ENCODE peak calls at places on chromosomes 6 and 20, in ten cellular contexts. Q is HFFc6; B is IMR-90; S is psoas muscle; V is pancreas; E is memory B cell; A is PC-9; R is neural crest cell; L is activated naive CD8-positive, alpha-beta T cell treated with anti-CD3 and anti-CD28 coated beads, Interleukin-2, amount 50 U/mL, for 24 hours; D is NCI-H1417. M is an unnamed sample.

GRCh38 chr6:141335889-141336288 is 796.8 kb upstream of the GJE1 start:
- DNase-seq in Q (no peak), B (no peak), S (no peak), V (no peak), E (no peak), A (no peak), R (no peak), L (no peak), D (no peak), M (no peak)

GRCh38 chr6:115514656-115515055 is 546.0 kb downstream of the FRK start:
- DNase-seq in Q (peak), B (peak), S (no peak), V (no peak), E (no peak), A (no peak), R (no peak), L (no peak), D (no peak), M (no peak)

GRCh38 chr20:19958923-19959322 is 58.2 kb upstream of the NAA20 start:
- DNase-seq in Q (no peak), B (no peak), S (no peak), V (no peak), E (no peak), A (no peak), R (no peak), L (no peak), D (no peak), M (no peak)

GRCh38 chr6:104601756-104602155 is 258.0 kb downstream of the HACE1 start:
- DNase-seq in Q (no peak), B (no peak), S (no peak), V (no peak), E (no peak), A (no peak), R (no peak), L (no peak), D (no peak), M (no peak)

GRCh38 chr6:45576648-45577624 is 199.2 kb upstream of the SUPT3H start:
- DNase-seq in Q (no peak), B (no peak), S (no peak), V (no peak), E (no peak), A (no peak), R (no peak), L (no peak), D (no peak), M (no peak)

GRCh38 chr20:46905364-46906125 is 10.9 kb downstream of the EYA2 start:
- DNase-seq in Q (no peak), B (no peak), S (peak), V (no peak), E (no peak), A (no peak), R (no peak), L (no peak), D (no peak), M (no peak)

GRCh38 chr6:6251555-6252280 is 68.7 kb downstream of the F13A1 start:
- DNase-seq in Q (no peak), B (no peak), S (no peak), V (no peak), E (no peak), A (no peak), R (no peak), L (no peak), D (no peak), M (no peak)

GRCh38 chr20:17595846-17596245 is 26.0 kb downstream of the DSTN start:
- DNase-seq in Q (no peak), B (no peak), S (no peak), V (no peak), E (no peak), A (no peak), R (no peak), L (no peak), D (no peak), M (no peak)

GRCh38 chr20:60469829-60470228 is 511.6 kb downstream of the CDH26 start:
- DNase-seq in Q (no peak), B (no peak), S (no peak), V (no peak), E (no peak), A (no peak), R (no peak), L (no peak), D (no peak), M (no peak)

GRCh38 chr6:132130530-132131298 is 179.5 kb upstream of the CCN2 start:
- DNase-seq in Q (no peak), B (peak), S (peak), V (no peak), E (no peak), A (no peak), R (no peak), L (no peak), D (no peak), M (peak)

GRCh38 chr6:87333033-87333432 is 4.0 kb upstream of the GJB7 start:
- DNase-seq in Q (no peak), B (no peak), S (no peak), V (no peak), E (no peak), A (no peak), R (no peak), L (no peak), D (no peak), M (no peak)

GRCh38 chr6:30265166-30265565 is 52.0 kb upstream of the TRIM26 start:
- DNase-seq in Q (no peak), B (peak), S (no peak), V (no peak), E (no peak), A (no peak), R (no peak), L (no peak), D (no peak), M (no peak)

GRCh38 chr6:47092249-47092648 is 50.1 kb upstream of the ADGRF1 start:
- DNase-seq in Q (no peak), B (no peak), S (no peak), V (no peak), E (no peak), A (no peak), R (no peak), L (no peak), D (no peak), M (no peak)

GRCh38 chr6:150008588-150008987 is 16.7 kb downstream of the RAET1L start:
- DNase-seq in Q (no peak), B (no peak), S (no peak), V (no peak), E (no peak), A (peak), R (no peak), L (peak), D (no peak), M (no peak)

GRCh38 chr6:166258854-166259276 is 49.3 kb downstream of the PRR18 start:
- DNase-seq in Q (no peak), B (no peak), S (peak), V (no peak), E (no peak), A (peak), R (no peak), L (peak), D (no peak), M (no peak)

GRCh38 chr6:53437557-53438202 is 88.9 kb upstream of the ELOVL5 start:
- DNase-seq in Q (peak), B (peak), S (no peak), V (no peak), E (peak), A (peak), R (peak), L (peak), D (peak), M (no peak)

GRCh38 chr20:37334450-37334849 is 11.5 kb upstream of the SRC start:
- DNase-seq in Q (no peak), B (no peak), S (no peak), V (no peak), E (no peak), A (no peak), R (no peak), L (no peak), D (no peak), M (no peak)

GRCh38 chr6:45984347-45984746 is 31.3 kb downstream of the CLIC5 start:
- DNase-seq in Q (no peak), B (no peak), S (no peak), V (no peak), E (no peak), A (no peak), R (no peak), L (no peak), D (no peak), M (no peak)

GRCh38 chr6:27293436-27294152 is 18.5 kb downstream of the POM121L2 start:
- DNase-seq in Q (peak), B (peak), S (no peak), V (no peak), E (no peak), A (peak), R (peak), L (no peak), D (no peak), M (no peak)

GRCh38 chr6:17798477-17798876 is 91.8 kb upstream of the NUP153 start:
- DNase-seq in Q (no peak), B (no peak), S (no peak), V (no peak), E (no peak), A (no peak), R (no peak), L (no peak), D (no peak), M (no peak)

GRCh38 chr6:101597711-101598110 is 204.2 kb downstream of the GRIK2 start:
- DNase-seq in Q (peak), B (peak), S (no peak), V (no peak), E (no peak), A (no peak), R (no peak), L (no peak), D (no peak), M (no peak)